ENCODE peak calls at places on chromosomes 7 and 10, in five cellular contexts. S, T, C, E and V are unnamed samples.

GRCh38 chr7:138564365-138564764 is 104.3 kb downstream of the TRIM24 start:
- DNase-seq in S (peak), T (no peak), C (no peak), E (no peak), V (peak)

GRCh38 chr7:157155959-157156358 is 17.2 kb downstream of the UBE3C start:
- DNase-seq in S (no peak), T (no peak), C (no peak), E (no peak), V (no peak)

GRCh38 chr10:80579370-80579769 is 41.7 kb downstream of the SH2D4B start:
- DNase-seq in S (no peak), T (no peak), C (no peak), E (no peak), V (no peak)

GRCh38 chr10:119526606-119527592 is 15.6 kb downstream of the RGS10 start:
- DNase-seq in S (no peak), T (no peak), C (peak), E (no peak), V (peak)

GRCh38 chr10:97928897-97929296 is 79.3 kb downstream of the GOLGA7B start:
- DNase-seq in S (no peak), T (no peak), C (no peak), E (no peak), V (no peak)

GRCh38 chr7:101197991-101198390 is 2.8 kb downstream of the MOGAT3 start:
- DNase-seq in S (no peak), T (no peak), C (no peak), E (no peak), V (no peak)

GRCh38 chr7:36280840-36281812 is 108.5 kb upstream of the ANLN start:
- DNase-seq in S (peak), T (peak), C (peak), E (no peak), V (peak)

GRCh38 chr10:128751284-128751683 is 625.1 kb upstream of the MKI67 start:
- DNase-seq in S (no peak), T (no peak), C (no peak), E (no peak), V (no peak)

GRCh38 chr7:48296976-48297375 is 125.7 kb downstream of the ABCA13 start:
- DNase-seq in S (no peak), T (no peak), C (no peak), E (no peak), V (no peak)

GRCh38 chr10:42991442-42992098 is 85.3 kb upstream of the RET start:
- DNase-seq in S (no peak), T (no peak), C (no peak), E (no peak), V (no peak)

GRCh38 chr10:48251525-48252353 is 22.8 kb downstream of the FRMPD2 start:
- DNase-seq in S (no peak), T (no peak), C (no peak), E (no peak), V (no peak)

GRCh38 chr10:12350167-12350872 is 973 bp downstream of the CAMK1D start:
- DNase-seq in S (peak), T (peak), C (peak), E (no peak), V (peak)

GRCh38 chr7:23369695-23370404 is 70.7 kb downstream of the MALSU1 start:
- DNase-seq in S (no peak), T (no peak), C (no peak), E (no peak), V (no peak)

GRCh38 chr10:130510755-130511154 is 374.6 kb downstream of the GLRX3 start:
- DNase-seq in S (no peak), T (no peak), C (no peak), E (no peak), V (no peak)